ENCODE peak calls at places on chromosome 15, in five cellular contexts. One of them, this sample, is unnamed.

GRCh38 chr15:92900712-92901052 is 558 bp downstream of the CHD2 start:
- DNase-seq in Panc1: peak
- DNase-seq in HL-60: no peak
- DNase-seq in esophagus muscularis mucosa: no peak
- DNase-seq in RWPE2: no peak
- DNase-seq in this sample: no peak

GRCh38 chr15:74817370-74817737 is 4.7 kb downstream of the LMAN1L start:
- DNase-seq in Panc1: no peak
- DNase-seq in HL-60: peak
- DNase-seq in esophagus muscularis mucosa: no peak
- DNase-seq in RWPE2: no peak
- DNase-seq in this sample: no peak

GRCh38 chr15:101329867-101330380 is 34.9 kb upstream of the SNRPA1 start:
- DNase-seq in Panc1: no peak
- DNase-seq in HL-60: peak
- DNase-seq in esophagus muscularis mucosa: no peak
- DNase-seq in RWPE2: peak
- DNase-seq in this sample: no peak

GRCh38 chr15:74037171-74038117 is 42.9 kb downstream of the PML start:
- DNase-seq in Panc1: no peak
- DNase-seq in HL-60: no peak
- DNase-seq in esophagus muscularis mucosa: no peak
- DNase-seq in RWPE2: no peak
- DNase-seq in this sample: no peak

GRCh38 chr15:43748376-43748775 is 2.1 kb downstream of the PDIA3 start:
- DNase-seq in Panc1: no peak
- DNase-seq in HL-60: no peak
- DNase-seq in esophagus muscularis mucosa: no peak
- DNase-seq in RWPE2: no peak
- DNase-seq in this sample: no peak

GRCh38 chr15:101045835-101046691 is 126.9 kb downstream of the LRRK1 start:
- DNase-seq in Panc1: no peak
- DNase-seq in HL-60: no peak
- DNase-seq in esophagus muscularis mucosa: peak
- DNase-seq in RWPE2: peak
- DNase-seq in this sample: peak

GRCh38 chr15:39657181-39657580 is 76.3 kb downstream of the THBS1 start:
- DNase-seq in Panc1: no peak
- DNase-seq in HL-60: no peak
- DNase-seq in esophagus muscularis mucosa: no peak
- DNase-seq in RWPE2: no peak
- DNase-seq in this sample: no peak

GRCh38 chr15:62792960-62793758 is 249.4 kb upstream of the TPM1 start:
- DNase-seq in Panc1: no peak
- DNase-seq in HL-60: no peak
- DNase-seq in esophagus muscularis mucosa: no peak
- DNase-seq in RWPE2: no peak
- DNase-seq in this sample: no peak

GRCh38 chr15:95439812-95440380 is 890.6 kb upstream of the NR2F2 start:
- DNase-seq in Panc1: no peak
- DNase-seq in HL-60: no peak
- DNase-seq in esophagus muscularis mucosa: no peak
- DNase-seq in RWPE2: no peak
- DNase-seq in this sample: no peak

GRCh38 chr15:66291816-66292215 is 1.6 kb upstream of the DIS3L start:
- DNase-seq in Panc1: no peak
- DNase-seq in HL-60: no peak
- DNase-seq in esophagus muscularis mucosa: no peak
- DNase-seq in RWPE2: no peak
- DNase-seq in this sample: no peak

GRCh38 chr15:63833246-63833696 is 477 bp downstream of the HERC1 start:
- DNase-seq in Panc1: no peak
- DNase-seq in HL-60: peak
- DNase-seq in esophagus muscularis mucosa: no peak
- DNase-seq in RWPE2: peak
- DNase-seq in this sample: peak

GRCh38 chr15:101499863-101500713 is 10.6 kb upstream of the PCSK6 start:
- DNase-seq in Panc1: no peak
- DNase-seq in HL-60: peak
- DNase-seq in esophagus muscularis mucosa: peak
- DNase-seq in RWPE2: no peak
- DNase-seq in this sample: peak

GRCh38 chr15:51667478-51667877 is 13.8 kb upstream of the SCG3 start:
- DNase-seq in Panc1: no peak
- DNase-seq in HL-60: no peak
- DNase-seq in esophagus muscularis mucosa: no peak
- DNase-seq in RWPE2: no peak
- DNase-seq in this sample: no peak

GRCh38 chr15:97718509-97718908 is 242.0 kb upstream of the ARRDC4 start:
- DNase-seq in Panc1: no peak
- DNase-seq in HL-60: no peak
- DNase-seq in esophagus muscularis mucosa: no peak
- DNase-seq in RWPE2: no peak
- DNase-seq in this sample: no peak

GRCh38 chr15:78909791-78910228 is 35.0 kb downstream of the CTSH start:
- DNase-seq in Panc1: no peak
- DNase-seq in HL-60: peak
- DNase-seq in esophagus muscularis mucosa: no peak
- DNase-seq in RWPE2: no peak
- DNase-seq in this sample: no peak

GRCh38 chr15:72033711-72034110 is 84.2 kb downstream of the MYO9A start:
- DNase-seq in Panc1: no peak
- DNase-seq in HL-60: no peak
- DNase-seq in esophagus muscularis mucosa: no peak
- DNase-seq in RWPE2: no peak
- DNase-seq in this sample: no peak

GRCh38 chr15:46365612-46366011 is 730.8 kb downstream of the SQOR start:
- DNase-seq in Panc1: no peak
- DNase-seq in HL-60: no peak
- DNase-seq in esophagus muscularis mucosa: no peak
- DNase-seq in RWPE2: no peak
- DNase-seq in this sample: no peak

GRCh38 chr15:77565516-77565915 is 67.2 kb downstream of the LINGO1 start:
- DNase-seq in Panc1: no peak
- DNase-seq in HL-60: no peak
- DNase-seq in esophagus muscularis mucosa: no peak
- DNase-seq in RWPE2: no peak
- DNase-seq in this sample: no peak

GRCh38 chr15:51460796-51461195 is 119.3 kb downstream of the GLDN start:
- DNase-seq in Panc1: no peak
- DNase-seq in HL-60: no peak
- DNase-seq in esophagus muscularis mucosa: no peak
- DNase-seq in RWPE2: no peak
- DNase-seq in this sample: no peak

GRCh38 chr15:38257676-38258075 is 5.0 kb downstream of the SPRED1 start:
- DNase-seq in Panc1: no peak
- DNase-seq in HL-60: no peak
- DNase-seq in esophagus muscularis mucosa: no peak
- DNase-seq in RWPE2: no peak
- DNase-seq in this sample: no peak

GRCh38 chr15:38254065-38254883 is 1.6 kb downstream of the SPRED1 start:
- DNase-seq in Panc1: peak
- DNase-seq in HL-60: peak
- DNase-seq in esophagus muscularis mucosa: no peak
- DNase-seq in RWPE2: no peak
- DNase-seq in this sample: peak

GRCh38 chr15:38253448-38253847 is 812 bp downstream of the SPRED1 start:
- DNase-seq in Panc1: no peak
- DNase-seq in HL-60: no peak
- DNase-seq in esophagus muscularis mucosa: no peak
- DNase-seq in RWPE2: no peak
- DNase-seq in this sample: no peak

GRCh38 chr15:38252481-38253311 is at the start of gene SPRED1:
- DNase-seq in Panc1: no peak
- DNase-seq in HL-60: no peak
- DNase-seq in esophagus muscularis mucosa: no peak
- DNase-seq in RWPE2: peak
- DNase-seq in this sample: peak

GRCh38 chr15:38255690-38256089 is 3.1 kb downstream of the SPRED1 start:
- DNase-seq in Panc1: no peak
- DNase-seq in HL-60: no peak
- DNase-seq in esophagus muscularis mucosa: no peak
- DNase-seq in RWPE2: no peak
- DNase-seq in this sample: no peak
- H3K27ac ChIP-seq in Panc1: no peak
- H3K27ac ChIP-seq in HL-60: no peak
- H3K27ac ChIP-seq in esophagus muscularis mucosa: no peak
- H3K27ac ChIP-seq in RWPE2: peak
- H3K27ac ChIP-seq in this sample: no peak

DNA sequence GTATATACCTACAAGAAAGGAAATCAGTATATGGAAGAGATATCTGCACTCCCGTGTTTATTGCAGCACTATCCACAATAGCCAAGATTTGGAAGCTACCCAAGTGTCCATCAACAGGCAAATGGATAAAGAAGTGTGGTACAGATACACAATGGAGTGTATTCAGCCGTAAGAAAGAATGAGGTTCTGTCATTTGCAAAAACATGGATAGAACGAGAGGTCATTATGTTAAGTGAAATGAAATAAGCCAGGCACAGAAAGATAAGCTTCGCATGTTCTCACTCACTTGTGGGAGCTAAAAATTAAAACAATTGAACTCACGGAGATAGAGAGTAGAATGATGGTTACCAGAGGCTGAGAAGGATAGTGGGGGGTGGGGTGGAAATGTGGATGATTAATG is 53.1 kb downstream of the FAM81A start:
- DNase-seq in Panc1: no peak
- DNase-seq in HL-60: no peak
- DNase-seq in esophagus muscularis mucosa: no peak
- DNase-seq in RWPE2: no peak
- DNase-seq in this sample: no peak
- H3K27ac ChIP-seq in Panc1: no peak
- H3K27ac ChIP-seq in HL-60: no peak
- H3K27ac ChIP-seq in esophagus muscularis mucosa: no peak
- H3K27ac ChIP-seq in RWPE2: no peak
- H3K27ac ChIP-seq in this sample: no peak

GRCh38 chr15:68354923-68355322 is 77.0 kb downstream of the ITGA11 start:
- DNase-seq in Panc1: peak
- DNase-seq in HL-60: no peak
- DNase-seq in esophagus muscularis mucosa: no peak
- DNase-seq in RWPE2: no peak
- DNase-seq in this sample: no peak

GRCh38 chr15:68353418-68354145 is 76.0 kb downstream of the FEM1B start:
- DNase-seq in Panc1: no peak
- DNase-seq in HL-60: no peak
- DNase-seq in esophagus muscularis mucosa: no peak
- DNase-seq in RWPE2: no peak
- DNase-seq in this sample: peak

GRCh38 chr15:68349173-68349572 is 71.6 kb downstream of the FEM1B start:
- DNase-seq in Panc1: no peak
- DNase-seq in HL-60: no peak
- DNase-seq in esophagus muscularis mucosa: no peak
- DNase-seq in RWPE2: no peak
- DNase-seq in this sample: no peak

GRCh38 chr15:68354268-68354667 is 76.7 kb downstream of the FEM1B start:
- DNase-seq in Panc1: no peak
- DNase-seq in HL-60: no peak
- DNase-seq in esophagus muscularis mucosa: no peak
- DNase-seq in RWPE2: no peak
- DNase-seq in this sample: peak

GRCh38 chr15:68352401-68353062 is 75.0 kb downstream of the FEM1B start:
- DNase-seq in Panc1: peak
- DNase-seq in HL-60: peak
- DNase-seq in esophagus muscularis mucosa: no peak
- DNase-seq in RWPE2: peak
- DNase-seq in this sample: peak
- H3K27ac ChIP-seq in Panc1: peak
- H3K27ac ChIP-seq in HL-60: no peak
- H3K27ac ChIP-seq in esophagus muscularis mucosa: peak
- H3K27ac ChIP-seq in RWPE2: peak
- H3K27ac ChIP-seq in this sample: peak

GRCh38 chr15:89119489-89120478 is 31.5 kb downstream of the ABHD2 start:
- DNase-seq in Panc1: peak
- DNase-seq in HL-60: no peak
- DNase-seq in esophagus muscularis mucosa: no peak
- DNase-seq in RWPE2: peak
- DNase-seq in this sample: no peak

GRCh38 chr15:89115547-89115946 is 27.3 kb downstream of the ABHD2 start:
- DNase-seq in Panc1: no peak
- DNase-seq in HL-60: no peak
- DNase-seq in esophagus muscularis mucosa: no peak
- DNase-seq in RWPE2: no peak
- DNase-seq in this sample: no peak

GRCh38 chr15:89118481-89118989 is 30.3 kb downstream of the ABHD2 start:
- DNase-seq in Panc1: no peak
- DNase-seq in HL-60: peak
- DNase-seq in esophagus muscularis mucosa: no peak
- DNase-seq in RWPE2: no peak
- DNase-seq in this sample: no peak

GRCh38 chr15:89116404-89116803 is 28.1 kb downstream of the ABHD2 start:
- DNase-seq in Panc1: no peak
- DNase-seq in HL-60: no peak
- DNase-seq in esophagus muscularis mucosa: no peak
- DNase-seq in RWPE2: no peak
- DNase-seq in this sample: no peak

DNA sequence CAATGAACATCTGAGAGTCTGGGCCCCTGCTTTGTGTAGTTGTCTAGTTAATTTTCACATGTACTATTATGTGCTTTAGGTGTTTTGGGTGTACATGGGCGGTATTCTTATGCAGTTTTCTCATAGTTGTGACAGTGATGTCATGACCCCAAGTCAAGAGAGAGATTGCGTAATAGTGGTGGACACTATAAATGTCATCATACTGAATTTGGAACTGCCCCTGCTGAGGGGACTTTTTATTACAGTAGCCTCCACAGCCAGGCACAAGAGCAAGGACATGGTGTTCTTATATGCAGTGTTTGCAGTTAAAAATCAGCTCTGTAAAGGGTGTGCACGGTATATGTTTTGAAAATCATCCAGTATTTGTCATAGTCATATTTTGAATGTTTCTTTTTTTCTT is 29.5 kb downstream of the ABHD2 start:
- DNase-seq in Panc1: no peak
- DNase-seq in HL-60: no peak
- DNase-seq in esophagus muscularis mucosa: no peak
- DNase-seq in RWPE2: no peak
- DNase-seq in this sample: no peak
- H3K27ac ChIP-seq in Panc1: no peak
- H3K27ac ChIP-seq in HL-60: peak
- H3K27ac ChIP-seq in esophagus muscularis mucosa: peak
- H3K27ac ChIP-seq in RWPE2: peak
- H3K27ac ChIP-seq in this sample: peak

GRCh38 chr15:56240390-56240789 is 3.3 kb downstream of the RFX7 start:
- DNase-seq in Panc1: no peak
- DNase-seq in HL-60: no peak
- DNase-seq in esophagus muscularis mucosa: no peak
- DNase-seq in RWPE2: no peak
- DNase-seq in this sample: no peak
- H3K27ac ChIP-seq in Panc1: no peak
- H3K27ac ChIP-seq in HL-60: no peak
- H3K27ac ChIP-seq in esophagus muscularis mucosa: no peak
- H3K27ac ChIP-seq in RWPE2: peak
- H3K27ac ChIP-seq in this sample: no peak

DNA sequence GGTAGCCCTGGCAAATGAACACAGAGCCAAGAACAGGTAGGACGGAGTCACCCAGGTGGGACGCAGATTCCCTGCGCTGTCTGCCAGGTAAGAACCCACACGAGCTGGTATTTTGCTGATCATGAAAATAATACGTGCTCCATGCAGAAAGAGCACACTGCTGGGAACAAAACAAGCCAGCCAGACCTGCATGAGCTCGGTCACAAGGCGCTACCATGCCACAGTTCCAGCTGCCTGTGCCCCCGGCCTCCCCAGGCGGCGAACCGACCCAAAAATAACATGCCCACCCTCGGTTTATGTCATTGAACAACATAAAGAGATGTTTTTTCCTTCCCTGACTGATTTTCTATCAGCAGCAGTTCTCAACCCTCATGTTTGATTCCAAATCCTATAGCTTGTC is 25.8 kb downstream of the CYFIP1 start:
- DNase-seq in Panc1: no peak
- DNase-seq in HL-60: no peak
- DNase-seq in esophagus muscularis mucosa: no peak
- DNase-seq in RWPE2: no peak
- DNase-seq in this sample: peak
- H3K27ac ChIP-seq in Panc1: no peak
- H3K27ac ChIP-seq in HL-60: no peak
- H3K27ac ChIP-seq in esophagus muscularis mucosa: no peak
- H3K27ac ChIP-seq in RWPE2: no peak
- H3K27ac ChIP-seq in this sample: no peak

This sample was measured in spleen.